ENCODE peak calls at places on chromosomes 11 and 22, in ten cellular contexts. S is CD4-positive, CD25-positive, alpha-beta regulatory T cell; M is cardiac muscle cell; Z is effector memory CD4-positive, alpha-beta T cell; R is CD8-positive, alpha-beta memory T cell; T is tibial artery; K is SJSA1; I is A549; B is ovary; C is CD4-positive, alpha-beta memory T cell. N is an unnamed sample. For H3K4me1, the result is how much of the 10 kb centered on the place peaks cover.

GRCh38 chr22:19059481-19060278 is 62.5 kb downstream of the DGCR2 start:
- DNase-seq in S (no peak), M (no peak), Z (no peak), R (no peak), T (no peak), K (no peak), I (no peak), B (no peak), C (no peak), N (no peak)

GRCh38 chr11:121082670-121083069 is 18.4 kb upstream of the TECTA start:
- DNase-seq in S (no peak), M (peak), Z (no peak), R (no peak), T (no peak), K (no peak), I (no peak), B (no peak), C (no peak), N (no peak)

GRCh38 chr11:100329352-100329751 is 357.7 kb upstream of the ARHGAP42 start:
- DNase-seq in S (no peak), M (no peak), Z (no peak), R (no peak), T (no peak), K (no peak), I (no peak), B (no peak), C (no peak), N (no peak)

GRCh38 chr11:11946180-11946579 is 62.2 kb downstream of the DKK3 start:
- DNase-seq in S (no peak), M (peak), Z (no peak), R (no peak), T (no peak), K (no peak), I (no peak), B (no peak), C (no peak), N (no peak)

GRCh38 chr11:12673601-12673923 is 659 bp upstream of the TEAD1 start:
- DNase-seq in S (no peak), M (no peak), Z (no peak), R (no peak), T (no peak), K (no peak), I (no peak), B (no peak), C (no peak), N (no peak)

GRCh38 chr11:130775306-130776043 is 140.8 kb downstream of the SNX19 start:
- DNase-seq in S (no peak), M (no peak), Z (no peak), R (no peak), T (no peak), K (peak), I (peak), B (no peak), C (no peak), N (no peak)

GRCh38 chr11:35145249-35145648 is 6.3 kb downstream of the CD44 start:
- DNase-seq in S (no peak), M (no peak), Z (no peak), R (no peak), T (no peak), K (peak), I (no peak), B (no peak), C (no peak), N (no peak)

GRCh38 chr11:102708654-102709053 is 3.1 kb upstream of the MMP27 start:
- DNase-seq in S (no peak), M (no peak), Z (no peak), R (no peak), T (no peak), K (no peak), I (no peak), B (no peak), C (no peak), N (no peak)

GRCh38 chr22:44578115-44578457 is 80.1 kb upstream of the RTL6 start:
- DNase-seq in S (no peak), M (no peak), Z (no peak), R (no peak), T (no peak), K (no peak), I (no peak), B (no peak), C (no peak), N (no peak)

GRCh38 chr22:44684506-44685383 is 17.3 kb upstream of the PRR5 start:
- DNase-seq in S (peak), M (peak), Z (peak), R (peak), T (peak), K (peak), I (peak), B (peak), C (peak), N (peak)

GRCh38 chr22:26927841-26928240 is 270.5 kb downstream of the MIAT start:
- DNase-seq in S (no peak), M (no peak), Z (no peak), R (no peak), T (no peak), K (no peak), I (no peak), B (no peak), C (no peak), N (no peak)

GRCh38 chr11:88555018-88555828 is 217.7 kb upstream of the CTSC start:
- DNase-seq in S (no peak), M (peak), Z (no peak), R (no peak), T (no peak), K (peak), I (peak), B (no peak), C (no peak), N (no peak)

GRCh38 chr11:131773626-131774025 is 403.2 kb downstream of the NTM start:
- DNase-seq in S (no peak), M (peak), Z (no peak), R (no peak), T (no peak), K (no peak), I (no peak), B (no peak), C (no peak), N (no peak)

GRCh38 chr11:75637998-75638397 is 30.8 kb downstream of the MAP6 start:
- DNase-seq in S (no peak), M (no peak), Z (no peak), R (no peak), T (no peak), K (no peak), I (no peak), B (no peak), C (no peak), N (no peak)

GRCh38 chr11:133107753-133108152 is 424.5 kb downstream of the OPCML start:
- DNase-seq in S (no peak), M (no peak), Z (no peak), R (no peak), T (no peak), K (no peak), I (no peak), B (no peak), C (no peak), N (no peak)

GRCh38 chr11:31387379-31387778 is 17.7 kb downstream of the DNAJC24 start:
- DNase-seq in S (no peak), M (peak), Z (no peak), R (no peak), T (no peak), K (no peak), I (no peak), B (no peak), C (no peak), N (no peak)

GRCh38 chr11:83554896-83555295 is 268.7 kb upstream of the CCDC90B start:
- DNase-seq in S (no peak), M (no peak), Z (no peak), R (no peak), T (no peak), K (no peak), I (no peak), B (no peak), C (no peak), N (no peak)

GRCh38 chr22:24208012-24208749 is 26.9 kb downstream of the SUSD2 start:
- DNase-seq in S (no peak), M (peak), Z (no peak), R (no peak), T (peak), K (peak), I (peak), B (no peak), C (no peak), N (peak)

GRCh38 chr11:72787262-72788104 is 6.4 kb downstream of the STARD10 start:
- DNase-seq in S (no peak), M (no peak), Z (no peak), R (no peak), T (no peak), K (no peak), I (no peak), B (no peak), C (no peak), N (no peak)

GRCh38 chr11:64924910-64925284 is 408 bp downstream of the PPP2R5B start:
- DNase-seq in S (no peak), M (no peak), Z (no peak), R (no peak), T (no peak), K (peak), I (no peak), B (no peak), C (no peak), N (no peak)

GRCh38 chr11:134583397-134583990 is 171.5 kb upstream of the B3GAT1 start:
- DNase-seq in S (peak), M (no peak), Z (no peak), R (no peak), T (no peak), K (no peak), I (no peak), B (no peak), C (no peak), N (peak)

GRCh38 chr11:396948-397548 is 3.0 kb downstream of the PKP3 start:
- DNase-seq in S (peak), M (peak), Z (no peak), R (peak), T (no peak), K (peak), I (no peak), B (peak), C (peak), N (peak)

GRCh38 chr11:20125927-20126326 is 34.3 kb downstream of the DBX1 start:
- DNase-seq in S (no peak), M (peak), Z (no peak), R (no peak), T (no peak), K (no peak), I (peak), B (no peak), C (no peak), N (no peak)

GRCh38 chr11:69699213-69699612 is 4.6 kb downstream of the FGF19 start:
- DNase-seq in S (no peak), M (peak), Z (no peak), R (no peak), T (peak), K (no peak), I (no peak), B (no peak), C (no peak), N (no peak)

GRCh38 chr11:116871248-116871647 is 33.8 kb upstream of the APOA1 start:
- DNase-seq in S (no peak), M (peak), Z (no peak), R (no peak), T (no peak), K (no peak), I (no peak), B (no peak), C (no peak), N (peak)

GRCh38 chr11:68974421-68975194 is 6.2 kb downstream of the MRGPRD start:
- DNase-seq in S (peak), M (no peak), Z (no peak), R (no peak), T (peak), K (no peak), I (peak), B (no peak), C (peak), N (no peak)

GRCh38 chr11:133928628-133929059 is 28.1 kb downstream of the IGSF9B start:
- DNase-seq in S (peak), M (peak), Z (peak), R (peak), T (no peak), K (no peak), I (no peak), B (no peak), C (peak), N (no peak)

GRCh38 chr22:35140879-35141745 is 75.2 kb downstream of the ISX start:
- DNase-seq in S (no peak), M (no peak), Z (no peak), R (no peak), T (no peak), K (no peak), I (no peak), B (no peak), C (no peak), N (no peak)

GRCh38 chr22:42171417-42171816 is 40.8 kb upstream of the CYP2D6 start:
- DNase-seq in S (no peak), M (no peak), Z (no peak), R (no peak), T (no peak), K (no peak), I (no peak), B (no peak), C (no peak), N (no peak)

GRCh38 chr11:88174627-88175003 is 628 bp downstream of the RAB38 start:
- DNase-seq in S (peak), M (peak), Z (no peak), R (peak), T (peak), K (no peak), I (peak), B (peak), C (peak), N (peak)

GRCh38 chr11:129976371-129976770 is 26.3 kb downstream of the PRDM10 start:
- DNase-seq in S (no peak), M (no peak), Z (no peak), R (no peak), T (no peak), K (no peak), I (no peak), B (no peak), C (no peak), N (no peak)

GRCh38 chr11:65053826-65054503 is 4.4 kb downstream of the NAALADL1 start:
- DNase-seq in S (peak), M (no peak), Z (peak), R (peak), T (no peak), K (no peak), I (no peak), B (no peak), C (peak), N (no peak)

GRCh38 chr11:36109850-36110606 is 166.2 kb downstream of the LDLRAD3 start:
- DNase-seq in S (no peak), M (no peak), Z (no peak), R (no peak), T (no peak), K (no peak), I (no peak), B (no peak), C (no peak), N (no peak)

GRCh38 chr22:22872722-22873708 is 14.6 kb upstream of the IGLL5 start:
- DNase-seq in S (no peak), M (no peak), Z (no peak), R (no peak), T (no peak), K (no peak), I (no peak), B (no peak), C (no peak), N (no peak)

GRCh38 chr11:29272019-29272654 is 744.7 kb downstream of the KCNA4 start:
- DNase-seq in S (no peak), M (peak), Z (no peak), R (no peak), T (no peak), K (peak), I (peak), B (no peak), C (no peak), N (no peak)

GRCh38 chr11:111571829-111572501 is 30.3 kb upstream of the SIK2 start:
- DNase-seq in S (no peak), M (peak), Z (no peak), R (no peak), T (no peak), K (no peak), I (no peak), B (no peak), C (no peak), N (no peak)

GRCh38 chr22:39029227-39029626 is 8.3 kb downstream of the APOBEC3D start:
- DNase-seq in S (no peak), M (no peak), Z (no peak), R (no peak), T (no peak), K (no peak), I (no peak), B (no peak), C (no peak), N (no peak)

GRCh38 chr22:39027717-39028116 is 6.8 kb downstream of the APOBEC3D start:
- DNase-seq in S (no peak), M (no peak), Z (no peak), R (no peak), T (no peak), K (no peak), I (no peak), B (no peak), C (no peak), N (no peak)

GRCh38 chr22:39026509-39027150 is 5.7 kb downstream of the APOBEC3D start:
- DNase-seq in S (no peak), M (no peak), Z (no peak), R (no peak), T (no peak), K (no peak), I (no peak), B (no peak), C (no peak), N (no peak)

GRCh38 chr22:39030705-39031104 is 9.8 kb downstream of the APOBEC3D start:
- DNase-seq in S (no peak), M (no peak), Z (no peak), R (no peak), T (no peak), K (no peak), I (no peak), B (no peak), C (no peak), N (no peak)

DNA sequence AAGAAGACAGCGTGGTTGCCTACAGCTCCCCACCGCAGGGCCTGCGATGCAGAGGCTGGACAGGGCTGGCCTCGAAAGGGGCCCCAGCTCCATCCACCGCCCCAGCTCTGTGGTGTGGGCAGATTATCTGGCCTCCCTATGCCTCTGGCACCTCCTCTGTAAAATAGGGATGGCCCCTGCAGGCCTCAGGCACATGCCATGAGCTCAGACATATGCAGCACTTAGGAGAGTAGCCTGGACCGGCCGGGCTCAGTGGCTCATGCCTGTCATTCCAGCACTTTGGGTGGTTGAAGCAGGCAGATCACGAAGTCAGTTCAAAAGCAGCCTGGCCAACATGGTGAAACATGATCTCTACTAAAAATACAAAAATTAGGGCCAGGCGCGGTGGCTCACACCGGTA is 7.4 kb downstream of the APOBEC3D start:
- DNase-seq in S (no peak), M (no peak), Z (no peak), R (no peak), T (no peak), K (no peak), I (no peak), B (no peak), C (no peak), N (no peak)
- H3K4me3 ChIP-seq in S (no peak), M (no peak), Z (no peak), R (no peak), T (no peak), K (no peak), I (no peak), B (no peak), C (no peak), N (no peak)

DNA sequence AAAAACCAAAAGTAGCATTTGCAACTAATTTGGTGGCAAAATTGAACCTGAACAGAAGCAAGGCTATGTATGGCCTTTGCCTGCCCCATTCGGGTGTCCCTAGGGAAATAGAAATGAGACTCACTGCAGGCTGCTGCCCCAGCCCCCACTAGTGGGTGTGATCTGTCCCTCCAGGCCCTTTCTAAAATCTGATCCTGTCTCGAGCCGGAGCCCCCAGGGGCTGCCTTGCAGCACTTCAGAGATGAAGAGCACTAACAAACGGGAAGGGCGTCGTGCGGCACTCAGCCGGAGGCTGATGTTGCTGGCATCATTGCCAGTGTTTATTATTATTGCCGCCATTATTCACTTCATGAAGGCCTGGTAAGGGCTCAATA is 43.2 kb downstream of the CD82 start:
- DNase-seq in S (no peak), M (no peak), Z (no peak), R (no peak), T (peak), K (peak), I (no peak), B (no peak), C (no peak), N (no peak)
- H3K4me1 ChIP-seq in S (half or more), M (under half), Z (half or more), R (half or more), T (half or more), K (under half), I (under half), B (under half), C (half or more), N (under half)

GRCh38 chr22:34116126-34116525 is 195.8 kb upstream of the LARGE1 start:
- DNase-seq in S (no peak), M (no peak), Z (no peak), R (no peak), T (no peak), K (no peak), I (no peak), B (no peak), C (no peak), N (no peak)

GRCh38 chr22:34115722-34116121 is 195.4 kb upstream of the LARGE1 start:
- DNase-seq in S (no peak), M (no peak), Z (no peak), R (no peak), T (no peak), K (no peak), I (no peak), B (no peak), C (no peak), N (no peak)

GRCh38 chr22:34111210-34111824 is 191.0 kb upstream of the LARGE1 start:
- DNase-seq in S (peak), M (peak), Z (no peak), R (peak), T (no peak), K (peak), I (peak), B (peak), C (no peak), N (peak)

GRCh38 chr22:34108168-34108567 is 187.9 kb upstream of the LARGE1 start:
- DNase-seq in S (no peak), M (no peak), Z (no peak), R (no peak), T (no peak), K (no peak), I (no peak), B (no peak), C (no peak), N (no peak)

DNA sequence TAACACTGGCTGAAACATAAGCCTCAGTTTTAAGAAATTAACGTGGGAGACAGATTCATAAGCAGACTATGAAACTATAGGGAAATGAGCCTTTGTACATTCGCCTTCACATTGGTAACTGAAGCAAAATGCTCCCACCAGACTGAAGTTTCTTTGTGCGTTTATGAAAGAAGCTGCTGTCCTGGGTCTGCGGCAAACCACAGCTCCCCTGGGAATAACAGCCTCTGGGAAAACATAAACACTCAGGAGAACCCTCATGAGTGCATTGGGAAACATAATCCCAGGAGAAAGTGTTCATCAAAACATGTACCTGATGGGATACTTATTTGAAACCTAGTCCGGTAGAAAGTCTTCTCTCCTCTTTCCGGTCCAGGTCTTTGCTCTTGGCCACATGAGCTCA is 193.1 kb upstream of the LARGE1 start:
- DNase-seq in S (no peak), M (no peak), Z (no peak), R (no peak), T (no peak), K (no peak), I (no peak), B (no peak), C (no peak), N (no peak)
- H3K4me3 ChIP-seq in S (no peak), M (no peak), Z (no peak), R (no peak), T (no peak), K (no peak), I (no peak), B (no peak), C (no peak), N (no peak)

DNA sequence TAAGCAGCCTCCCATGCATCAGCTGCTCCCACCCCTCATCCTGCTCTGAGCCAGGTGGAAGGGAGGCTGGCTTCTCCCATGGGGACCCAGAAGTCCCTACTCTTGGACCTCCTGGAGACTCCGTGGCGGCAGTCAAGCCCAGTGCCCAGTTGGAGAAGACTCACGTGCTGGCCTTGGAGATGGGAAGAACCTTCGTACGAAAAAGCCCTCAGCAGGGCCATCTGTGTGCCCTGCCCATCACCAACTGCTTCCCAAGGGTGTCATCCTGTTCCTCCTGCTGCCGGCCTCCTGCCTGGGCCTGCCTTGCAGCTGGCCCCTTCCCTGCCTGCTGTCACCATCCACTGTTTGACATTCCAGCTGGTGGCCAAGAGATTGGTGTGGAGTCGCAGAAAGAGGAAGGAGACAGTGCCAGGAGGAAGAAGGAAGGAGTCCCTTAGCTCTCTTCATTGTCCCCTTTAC is 28.0 kb downstream of the ARHGAP1 start:
- DNase-seq in S (no peak), M (no peak), Z (no peak), R (no peak), T (peak), K (no peak), I (no peak), B (no peak), C (no peak), N (no peak)
- H3K4me1 ChIP-seq in S (half or more), M (under half), Z (half or more), R (half or more), T (under half), K (under half), I (under half), B (under half), C (half or more), N (under half)

GRCh38 chr11:115422013-115422697 is 82.1 kb downstream of the CADM1 start:
- DNase-seq in S (no peak), M (no peak), Z (no peak), R (no peak), T (no peak), K (no peak), I (no peak), B (no peak), C (no peak), N (no peak)
- H3K4me3 ChIP-seq in S (no peak), M (no peak), Z (no peak), R (no peak), T (no peak), K (no peak), I (no peak), B (no peak), C (no peak), N (no peak)